ENCODE peak calls at places on chromosomes 1 and 21, in six cellular contexts. I is HCT116, B is PC-3, P is heart right ventricle, G is Panc1, J is right lobe of liver. K is an unnamed sample.

GRCh38 chr1:115458426-115459114 is 120.5 kb upstream of the NGF start:
- ATAC-seq in I (no peak), B (peak; percentile 47), P (no peak), G (no peak), J (no peak), K (no peak)

GRCh38 chr21:25872271-25872670 is 137.5 kb downstream of the GABPA start:
- ATAC-seq in I (peak; percentile 36), B (no peak), P (no peak), G (no peak), J (no peak), K (no peak)

GRCh38 chr1:39003787-39004186 is 12.7 kb downstream of the AKIRIN1 start:
- ATAC-seq in I (no peak), B (no peak), P (no peak), G (no peak), J (no peak), K (no peak)

GRCh38 chr1:227913969-227914791 is 33.6 kb downstream of the WNT9A start:
- ATAC-seq in I (no peak), B (peak; percentile 31), P (no peak), G (peak; percentile 64), J (no peak), K (no peak)

GRCh38 chr21:44438531-44439210 is 16.6 kb upstream of the LRRC3 start:
- ATAC-seq in I (no peak), B (peak; percentile 38), P (peak; percentile 86), G (no peak), J (peak; percentile 96), K (peak; percentile 72)

GRCh38 chr1:81689531-81689941 is 111.2 kb upstream of the ADGRL2 start:
- ATAC-seq in I (no peak), B (no peak), P (peak; percentile 58), G (no peak), J (no peak), K (peak; percentile 80)

GRCh38 chr1:164588388-164589341 is 29.7 kb downstream of the PBX1 start:
- ATAC-seq in I (no peak), B (no peak), P (peak; percentile 59), G (no peak), J (peak; percentile 51), K (peak; percentile 55)

GRCh38 chr1:54869173-54869851 is 17.7 kb downstream of the DHCR24 start:
- ATAC-seq in I (no peak), B (peak; percentile 81), P (no peak), G (no peak), J (peak; percentile 25), K (no peak)

GRCh38 chr1:225697437-225697836 is 44.5 kb upstream of the ENAH start:
- ATAC-seq in I (no peak), B (no peak), P (no peak), G (no peak), J (no peak), K (no peak)

GRCh38 chr1:182350839-182351238 is 40.8 kb downstream of the GLUL start:
- ATAC-seq in I (peak; percentile 38), B (no peak), P (peak; percentile 40), G (no peak), J (peak; percentile 35), K (peak; percentile 76)

GRCh38 chr1:44673675-44674112 is 587 bp downstream of the TMEM53 start:
- ATAC-seq in I (peak; percentile 1), B (peak; percentile 1), P (peak; percentile 2), G (peak; percentile 4), J (no peak), K (no peak)

GRCh38 chr1:54564312-54565112 is 16.5 kb downstream of the ACOT11 start:
- ATAC-seq in I (peak; percentile 91), B (peak; percentile 90), P (no peak), G (peak; percentile 39), J (peak; percentile 71), K (no peak)

GRCh38 chr1:31730336-31731048 is 26.7 kb upstream of the COL16A1 start:
- ATAC-seq in I (no peak), B (no peak), P (no peak), G (no peak), J (no peak), K (no peak)

GRCh38 chr1:159700312-159700711 is 14.1 kb downstream of the CRP start:
- ATAC-seq in I (peak; percentile 25), B (no peak), P (no peak), G (no peak), J (no peak), K (no peak)

GRCh38 chr1:11339346-11340247 is 66.6 kb downstream of the UBIAD1 start:
- ATAC-seq in I (peak; percentile 39), B (no peak), P (no peak), G (no peak), J (no peak), K (no peak)

GRCh38 chr1:226995064-226995965 is 55.2 kb downstream of the COQ8A start:
- ATAC-seq in I (no peak), B (no peak), P (no peak), G (no peak), J (no peak), K (no peak)

GRCh38 chr1:215114154-215114933 is 31.8 kb downstream of the KCNK2 start:
- ATAC-seq in I (peak; percentile 88), B (peak; percentile 84), P (no peak), G (peak; percentile 97), J (no peak), K (no peak)

DNA sequence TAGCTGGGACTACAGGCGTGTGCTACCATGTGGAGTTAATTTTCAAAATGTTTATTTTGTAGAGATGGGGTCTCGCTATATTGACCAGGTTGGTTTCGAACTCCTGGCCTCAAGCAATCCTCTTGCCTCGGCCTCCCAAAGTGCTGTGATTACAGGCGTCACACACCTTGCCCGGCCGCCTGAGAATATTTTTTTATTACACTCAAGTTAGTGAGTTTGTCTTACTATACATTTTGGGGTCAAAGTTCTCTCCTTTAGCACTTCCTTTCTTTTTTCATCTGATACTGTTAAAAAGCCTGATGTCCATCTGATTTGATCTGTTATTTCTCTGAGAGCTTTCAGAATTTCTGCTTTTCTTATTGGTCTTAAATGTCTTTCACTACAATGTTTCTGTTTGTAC is 128.8 kb downstream of the KIAA0319L start:
- ATAC-seq in I (no peak), B (no peak), P (no peak), G (no peak), J (no peak), K (no peak)
- H3K4me3 ChIP-seq in I (no peak overlapping the region), B (no peak overlapping the region), P (no peak overlapping the region), G (no peak overlapping the region), J (no peak overlapping the region), K (no peak overlapping the region)

DNA sequence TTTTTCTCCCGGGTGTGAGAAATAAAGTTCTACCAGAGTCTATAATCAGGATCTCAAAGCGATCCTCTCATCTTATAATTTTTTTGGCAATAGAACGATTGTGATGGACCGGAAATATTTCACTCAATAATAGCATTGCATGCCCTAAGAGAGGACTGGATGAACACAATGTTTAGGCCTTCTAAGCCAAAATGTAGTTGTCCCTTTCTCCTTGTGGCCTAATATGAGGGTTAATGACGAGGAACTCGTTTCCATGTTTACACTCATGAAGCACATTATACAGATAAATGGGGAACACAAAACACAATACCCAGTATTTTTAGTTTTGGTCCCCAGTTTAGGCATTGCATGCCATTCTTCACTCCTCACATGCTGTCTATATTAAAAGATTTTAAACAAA is 5.9 kb downstream of the TBX15 start:
- ATAC-seq in I (no peak), B (no peak), P (no peak), G (no peak), J (no peak), K (no peak)
- H3K27me3 ChIP-seq in I (peaks cover 5% of the 10 kb centered on the region), B (peaks cover 5% of the 10 kb centered on the region), P (peaks cover 100% of the 10 kb centered on the region), G (no peaks in the 10 kb centered on the region), J (peaks cover 20% of the 10 kb centered on the region), K (peaks cover 100% of the 10 kb centered on the region)

GRCh38 chr1:17825273-17826164 is 70.4 kb downstream of the ACTL8 start:
- ATAC-seq in I (no peak), B (no peak), P (no peak), G (peak; percentile 58), J (no peak), K (no peak)

GRCh38 chr1:17829579-17829978 is 74.4 kb downstream of the ACTL8 start:
- ATAC-seq in I (no peak), B (no peak), P (peak; percentile 77), G (no peak), J (no peak), K (no peak)

GRCh38 chr1:17828991-17829390 is 73.9 kb downstream of the ACTL8 start:
- ATAC-seq in I (no peak), B (no peak), P (no peak), G (no peak), J (no peak), K (no peak)

GRCh38 chr1:17822741-17823426 is 67.8 kb downstream of the ACTL8 start:
- ATAC-seq in I (no peak), B (no peak), P (no peak), G (no peak), J (no peak), K (no peak)

GRCh38 chr1:17826165-17826488 is 71.0 kb downstream of the ACTL8 start:
- ATAC-seq in I (peak; percentile 93), B (peak; percentile 61), P (peak; percentile 23), G (peak; percentile 74), J (peak; percentile 76), K (peak; percentile 25)
- TF ChIP-seq CTCF in I (peak; percentile 55), B (peak; percentile 73), P (peak; percentile 37), G (peak; percentile 83), J (peak; percentile 64), K (peak; percentile 60)

GRCh38 chr1:243917863-243918565 is 68.0 kb upstream of the AKT3 start:
- ATAC-seq in I (no peak), B (peak; percentile 42), P (peak; percentile 62), G (no peak), J (peak; percentile 73), K (no peak)
- H3K4me3 ChIP-seq in I (no peak overlapping the region), B (peak overlapping the region; percentile 70), P (peak overlapping the region; percentile 60), G (peak overlapping the region; percentile 35), J (peak overlapping the region; percentile 36), K (peak overlapping the region; percentile 20)

DNA sequence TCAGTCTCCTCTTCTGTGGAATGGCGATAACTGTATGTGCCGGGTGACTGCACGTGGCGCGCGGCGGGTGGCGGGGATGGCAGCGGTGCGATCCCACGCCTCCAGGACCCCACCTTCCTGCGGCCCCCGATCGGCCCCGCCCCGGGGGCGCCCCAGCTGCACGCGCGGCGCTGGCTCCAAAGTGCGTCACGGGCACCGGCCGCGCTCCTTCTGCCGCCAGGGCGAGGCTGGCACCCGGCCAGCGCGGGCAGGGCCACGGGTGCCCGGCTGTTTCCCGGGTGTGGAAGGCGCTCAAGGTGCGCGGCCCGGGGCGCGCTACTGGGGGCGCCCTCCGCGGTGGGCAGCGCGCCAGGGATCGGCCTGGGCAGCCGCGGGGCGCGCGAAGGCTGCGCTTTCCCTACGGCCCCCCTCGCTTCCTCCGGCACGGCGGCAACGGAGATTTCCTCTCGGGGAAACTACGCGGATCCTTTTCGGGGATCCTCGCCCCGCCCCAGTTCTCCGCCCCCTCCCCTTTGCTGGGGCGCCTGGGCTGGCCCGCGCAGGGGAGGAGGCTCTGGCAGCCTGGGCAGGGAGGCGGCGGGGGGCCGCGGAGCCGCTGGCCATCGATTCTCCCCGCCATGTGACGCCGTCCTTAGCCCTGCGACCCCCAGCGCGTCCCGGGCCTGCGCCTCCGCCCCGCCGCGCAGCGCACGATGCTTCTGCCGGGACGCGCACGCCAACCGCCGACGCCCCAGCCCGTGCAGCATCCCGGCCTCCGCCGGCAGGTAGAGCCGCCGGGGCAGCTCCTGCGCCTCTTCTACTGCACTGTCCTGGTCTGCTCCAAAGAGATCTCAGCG is at the start of gene EVA1C:
- ATAC-seq in I (peak; percentile 65), B (peak; percentile 54), P (peak; percentile 53), G (peak; percentile 75), J (peak; percentile 46), K (peak; percentile 64)
- H3K27me3 ChIP-seq in I (no peaks in the 10 kb centered on the region), B (no peaks in the 10 kb centered on the region), P (no peaks in the 10 kb centered on the region), G (peaks cover 2% of the 10 kb centered on the region), J (no peaks in the 10 kb centered on the region), K (no peaks in the 10 kb centered on the region)